ENCODE peak calls at places on chromosomes 2 and 18, in five cellular contexts. K is GM12865, Y is HCT116, T is left ventricle myocardium inferior, F is bronchial epithelial cell. U is an unnamed sample.

GRCh38 chr2:239395524-239395923 is 5.3 kb downstream of the HDAC4 start:
- DNase-seq in K (no peak), Y (no peak), T (no peak), F (no peak), U (no peak)

GRCh38 chr2:61636686-61637085 is 98.5 kb upstream of the XPO1 start:
- DNase-seq in K (no peak), Y (no peak), T (no peak), F (no peak), U (no peak)

GRCh38 chr2:218257390-218257981 is 3.3 kb upstream of the GPBAR1 start:
- DNase-seq in K (peak; percentile 86), Y (peak; percentile 35), T (no peak), F (peak; percentile 36), U (no peak)

GRCh38 chr2:26672112-26672817 is 20.3 kb upstream of the KCNK3 start:
- DNase-seq in K (no peak), Y (no peak), T (no peak), F (no peak), U (no peak)

GRCh38 chr2:114550895-114551793 is 108.7 kb downstream of the DPP10 start:
- DNase-seq in K (peak; percentile 41), Y (no peak), T (no peak), F (peak; percentile 54), U (peak; percentile 28)

GRCh38 chr2:46351388-46352141 is 54.4 kb downstream of the EPAS1 start:
- DNase-seq in K (no peak), Y (no peak), T (peak; percentile 58), F (no peak), U (no peak)

GRCh38 chr2:172012688-172013358 is 13.1 kb downstream of the METAP1D start:
- DNase-seq in K (peak; percentile 11), Y (no peak), T (no peak), F (no peak), U (no peak)

GRCh38 chr2:128298846-128299507 is 19.7 kb downstream of the HS6ST1 start:
- DNase-seq in K (no peak), Y (no peak), T (no peak), F (no peak), U (no peak)

GRCh38 chr2:9194352-9194751 is 12.3 kb upstream of the ASAP2 start:
- DNase-seq in K (no peak), Y (no peak), T (no peak), F (no peak), U (no peak)

GRCh38 chr2:171235262-171235881 is 74.7 kb upstream of the TLK1 start:
- DNase-seq in K (no peak), Y (no peak), T (no peak), F (peak; percentile 12), U (peak; percentile 31)

GRCh38 chr2:237590272-237591020 is at the start of gene RAB17:
- DNase-seq in K (no peak), Y (peak; percentile 65), T (no peak), F (peak; percentile 71), U (peak; percentile 94)

GRCh38 chr2:67486041-67486796 is 89.1 kb downstream of the ETAA1 start:
- DNase-seq in K (no peak), Y (no peak), T (peak; percentile 24), F (peak; percentile 71), U (no peak)

GRCh38 chr18:51622676-51623075 is 425.2 kb upstream of the MEX3C start:
- DNase-seq in K (no peak), Y (no peak), T (no peak), F (no peak), U (no peak)

GRCh38 chr2:223537669-223538601 is 64.2 kb downstream of the SCG2 start:
- DNase-seq in K (no peak), Y (no peak), T (no peak), F (peak; percentile 65), U (peak; percentile 68)

GRCh38 chr18:58512161-58512581 is 116.7 kb downstream of the ALPK2 start:
- DNase-seq in K (no peak), Y (no peak), T (no peak), F (no peak), U (no peak)

GRCh38 chr2:207423886-207424285 is 105.9 kb upstream of the CREB1 start:
- DNase-seq in K (peak; percentile 87), Y (no peak), T (no peak), F (peak; percentile 77), U (no peak)

GRCh38 chr2:119713819-119714490 is 35.0 kb downstream of the TMEM177 start:
- DNase-seq in K (no peak), Y (no peak), T (no peak), F (no peak), U (no peak)

GRCh38 chr2:200765139-200765951 is 46.4 kb upstream of the BZW1 start:
- DNase-seq in K (peak; percentile 36), Y (peak; percentile 88), T (no peak), F (peak; percentile 98), U (peak; percentile 55)

GRCh38 chr2:122194546-122194945 is 439.1 kb downstream of the TSN start:
- DNase-seq in K (no peak), Y (no peak), T (no peak), F (peak; percentile 32), U (no peak)

GRCh38 chr2:227826019-227826521 is 12.4 kb downstream of the CCL20 start:
- DNase-seq in K (no peak), Y (no peak), T (no peak), F (peak; percentile 65), U (no peak)

GRCh38 chr2:221420245-221420644 is 151.9 kb downstream of the EPHA4 start:
- DNase-seq in K (peak; percentile 16), Y (no peak), T (no peak), F (no peak), U (no peak)

GRCh38 chr2:9145752-9146430 is 60.7 kb upstream of the ASAP2 start:
- DNase-seq in K (no peak), Y (no peak), T (no peak), F (no peak), U (no peak)

GRCh38 chr2:96837575-96837974 is 6.2 kb downstream of the ANKRD23 start:
- DNase-seq in K (no peak), Y (no peak), T (no peak), F (no peak), U (no peak)

GRCh38 chr2:67689186-67689585 is 292.1 kb downstream of the ETAA1 start:
- DNase-seq in K (no peak), Y (no peak), T (no peak), F (no peak), U (no peak)

GRCh38 chr18:13110559-13110958 is 108.0 kb upstream of the LDLRAD4 start:
- DNase-seq in K (no peak), Y (no peak), T (no peak), F (no peak), U (no peak)

GRCh38 chr18:395481-396250 is 104.8 kb downstream of the COLEC12 start:
- DNase-seq in K (no peak), Y (no peak), T (no peak), F (no peak), U (no peak)

GRCh38 chr2:97751752-97752151 is 38.4 kb downstream of the ZAP70 start:
- DNase-seq in K (no peak), Y (no peak), T (peak; percentile 22), F (no peak), U (peak; percentile 30)

GRCh38 chr2:39218401-39218800 is 25.4 kb downstream of the CDKL4 start:
- DNase-seq in K (no peak), Y (no peak), T (no peak), F (no peak), U (no peak)

GRCh38 chr2:174035981-174036742 is 71.0 kb upstream of the SP3 start:
- DNase-seq in K (peak; percentile 31), Y (no peak), T (no peak), F (peak; percentile 42), U (peak; percentile 30)
- TF ChIP-seq CTCF in K (peak; percentile 18), Y (peak; percentile 53), T (peak; percentile 40), F (no peak), U (no peak)

GRCh38 chr18:80163183-80163582 is 54.1 kb downstream of the ADNP2 start:
- DNase-seq in K (no peak), Y (no peak), T (no peak), F (no peak), U (no peak)

GRCh38 chr18:80157708-80158343 is 48.8 kb downstream of the ADNP2 start:
- DNase-seq in K (peak; percentile 82), Y (peak; percentile 66), T (peak; percentile 76), F (peak; percentile 71), U (peak; percentile 39)

GRCh38 chr18:80161781-80162417 is 52.8 kb downstream of the ADNP2 start:
- DNase-seq in K (no peak), Y (no peak), T (no peak), F (no peak), U (no peak)

GRCh38 chr18:80158365-80158764 is 49.3 kb downstream of the ADNP2 start:
- DNase-seq in K (no peak), Y (no peak), T (no peak), F (no peak), U (no peak)

DNA sequence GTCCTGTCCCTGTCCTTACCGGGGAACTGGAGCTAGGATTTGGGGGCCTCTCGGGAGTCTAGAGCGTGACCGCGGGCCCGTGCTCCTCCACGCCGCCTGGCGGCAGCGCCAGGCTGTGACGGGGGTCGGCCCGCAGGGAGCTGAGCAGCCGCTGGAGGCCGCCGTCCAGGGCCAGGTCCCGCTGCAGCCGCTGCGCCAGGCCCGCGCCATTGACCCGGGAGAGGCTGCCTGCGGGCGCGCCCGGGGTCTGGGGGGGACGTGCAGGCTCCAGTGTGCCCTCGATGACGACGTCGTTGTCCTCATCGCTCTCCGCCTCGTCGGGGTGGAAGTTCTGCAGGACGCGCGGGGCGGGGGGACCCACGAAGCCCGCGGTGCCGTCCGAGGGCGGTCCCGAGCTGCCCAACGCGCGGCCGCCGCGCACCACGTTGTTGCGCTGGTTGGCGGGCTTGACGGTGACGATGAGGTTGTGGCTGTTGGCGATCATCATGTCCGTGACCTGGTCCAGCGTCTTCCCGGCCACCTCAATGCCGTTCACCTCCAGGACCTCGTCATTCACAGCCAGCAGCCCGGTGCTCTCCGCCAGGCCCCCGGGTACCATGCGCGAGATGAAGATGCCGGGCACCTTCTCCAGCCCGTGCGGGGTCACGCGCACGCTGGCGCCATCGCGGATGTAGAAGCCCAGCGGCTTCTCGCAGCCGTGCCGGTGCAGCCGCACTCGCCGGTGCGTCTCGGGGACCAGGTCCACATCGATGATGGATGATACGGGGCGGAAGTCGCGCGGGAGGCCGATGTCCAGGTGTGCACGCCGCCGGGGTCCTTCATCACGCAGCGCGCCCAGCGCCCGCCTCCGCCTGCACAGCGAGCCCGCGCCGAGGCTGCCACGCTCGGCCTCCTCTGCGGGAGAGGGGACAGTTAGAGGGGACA is 50.9 kb downstream of the ADNP2 start:
- DNase-seq in K (peak; percentile 51), Y (no peak), T (peak; percentile 32), F (no peak), U (no peak)
- TF ChIP-seq CTCF in K (peak; percentile 74), Y (no peak), T (peak; percentile 72), F (no peak), U (no peak)

DNA sequence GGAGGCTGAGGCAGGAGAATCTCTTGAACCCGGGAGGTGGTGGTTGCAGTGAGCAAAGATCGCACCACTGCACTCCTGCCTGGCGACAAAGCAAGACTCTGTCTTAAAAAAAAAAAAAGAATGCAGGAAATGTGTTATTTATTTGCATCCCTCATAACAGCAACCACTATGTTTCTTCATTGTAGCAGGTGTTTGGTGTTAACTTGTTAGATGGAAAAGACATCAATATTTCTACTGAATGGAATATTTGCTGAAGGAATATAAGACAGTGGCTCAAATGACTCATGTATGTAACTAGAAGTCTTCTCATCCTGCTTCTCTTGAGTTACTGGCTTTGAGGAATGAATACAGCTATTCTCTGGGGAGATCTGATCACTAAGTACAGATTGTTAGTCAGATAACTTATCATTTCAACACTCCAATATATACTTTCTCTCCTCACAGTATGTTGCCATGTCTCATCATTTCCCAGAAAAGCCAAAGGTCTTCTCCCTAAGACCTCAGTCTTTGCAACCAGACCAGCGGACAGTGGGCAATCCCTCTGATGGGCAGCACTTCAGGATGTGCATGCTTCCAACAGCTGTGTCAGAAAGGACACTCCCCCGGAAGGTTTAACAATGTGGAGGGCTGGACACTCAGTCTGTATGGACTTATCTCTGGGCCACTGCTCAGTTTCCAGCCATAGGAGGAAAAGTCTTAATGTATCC is 104.4 kb upstream of the STK17B start:
- DNase-seq in K (no peak), Y (no peak), T (no peak), F (no peak), U (no peak)
- TF ChIP-seq CTCF in K (no peak), Y (no peak), T (no peak), F (no peak), U (no peak)

GRCh38 chr2:25416674-25417073 is 74.9 kb upstream of the DNMT3A start:
- DNase-seq in K (no peak), Y (no peak), T (no peak), F (no peak), U (no peak)
- TF ChIP-seq CTCF in K (no peak), Y (no peak), T (no peak), F (no peak), U (no peak)